ENCODE peak calls at places on chromosomes 6 and 20, in six cellular contexts. One of them, this sample, is unnamed.

GRCh38 chr20:44491635-44492395 is 16.1 kb downstream of the TTPAL start:
- DNase-seq in T1000: peak; percentile 49
- DNase-seq in upper lobe of right lung: no peak
- DNase-seq in fibroblast of lung: peak; percentile 69
- DNase-seq in kidney tubule cell: no peak
- DNase-seq in NCI-H774: no peak
- DNase-seq in this sample: no peak

GRCh38 chr6:24825130-24825630 is 26.5 kb upstream of the ARMH2 start:
- DNase-seq in fibroblast of lung: no peak
- DNase-seq in kidney tubule cell: no peak
- DNase-seq in upper lobe of right lung: no peak
- DNase-seq in T1000: no peak
- DNase-seq in NCI-H774: no peak
- DNase-seq in this sample: no peak

GRCh38 chr6:108737594-108738546 is 110.4 kb upstream of the ARMC2 start:
- DNase-seq in NCI-H774: no peak
- DNase-seq in fibroblast of lung: peak; percentile 91
- DNase-seq in kidney tubule cell: peak; percentile 94
- DNase-seq in upper lobe of right lung: no peak
- DNase-seq in T1000: peak; percentile 80
- DNase-seq in this sample: peak; percentile 90

GRCh38 chr20:35290887-35291417 is 1.3 kb downstream of the FAM83C start:
- DNase-seq in kidney tubule cell: no peak
- DNase-seq in fibroblast of lung: no peak
- DNase-seq in upper lobe of right lung: no peak
- DNase-seq in T1000: no peak
- DNase-seq in NCI-H774: no peak
- DNase-seq in this sample: no peak

GRCh38 chr6:81838031-81838430 is 85.5 kb upstream of the TENT5A start:
- DNase-seq in NCI-H774: no peak
- DNase-seq in fibroblast of lung: no peak
- DNase-seq in T1000: no peak
- DNase-seq in upper lobe of right lung: no peak
- DNase-seq in kidney tubule cell: peak; percentile 29
- DNase-seq in this sample: peak; percentile 20

GRCh38 chr6:163489584-163489983 is 75.1 kb downstream of the QKI start:
- DNase-seq in NCI-H774: no peak
- DNase-seq in kidney tubule cell: no peak
- DNase-seq in T1000: no peak
- DNase-seq in fibroblast of lung: peak; percentile 21
- DNase-seq in upper lobe of right lung: no peak
- DNase-seq in this sample: peak; percentile 75

GRCh38 chr20:57592263-57593092 is 27.7 kb downstream of the ZBP1 start:
- DNase-seq in T1000: no peak
- DNase-seq in fibroblast of lung: no peak
- DNase-seq in NCI-H774: no peak
- DNase-seq in upper lobe of right lung: no peak
- DNase-seq in kidney tubule cell: no peak
- DNase-seq in this sample: no peak

GRCh38 chr6:128046033-128046432 is 145.2 kb upstream of the THEMIS start:
- DNase-seq in T1000: no peak
- DNase-seq in upper lobe of right lung: no peak
- DNase-seq in fibroblast of lung: no peak
- DNase-seq in kidney tubule cell: no peak
- DNase-seq in NCI-H774: no peak
- DNase-seq in this sample: no peak

GRCh38 chr6:90098025-90098474 is 198.6 kb downstream of the BACH2 start:
- DNase-seq in upper lobe of right lung: no peak
- DNase-seq in kidney tubule cell: peak; percentile 75
- DNase-seq in NCI-H774: no peak
- DNase-seq in fibroblast of lung: peak; percentile 98
- DNase-seq in T1000: peak; percentile 30
- DNase-seq in this sample: peak; percentile 58

GRCh38 chr20:50992733-50993457 is 30.0 kb downstream of the KCNG1 start:
- DNase-seq in kidney tubule cell: peak; percentile 62
- DNase-seq in fibroblast of lung: peak; percentile 76
- DNase-seq in NCI-H774: peak; percentile 1
- DNase-seq in upper lobe of right lung: no peak
- DNase-seq in T1000: peak; percentile 88
- DNase-seq in this sample: peak; percentile 98

GRCh38 chr6:33915134-33915533 is 111.3 kb upstream of the MLN start:
- DNase-seq in T1000: no peak
- DNase-seq in kidney tubule cell: no peak
- DNase-seq in fibroblast of lung: no peak
- DNase-seq in upper lobe of right lung: no peak
- DNase-seq in NCI-H774: no peak
- DNase-seq in this sample: no peak

GRCh38 chr6:87654880-87655454 is 47.1 kb downstream of the AKIRIN2 start:
- DNase-seq in kidney tubule cell: no peak
- DNase-seq in T1000: no peak
- DNase-seq in upper lobe of right lung: no peak
- DNase-seq in fibroblast of lung: no peak
- DNase-seq in NCI-H774: no peak
- DNase-seq in this sample: no peak

GRCh38 chr6:158631678-158632537 is 12.6 kb downstream of the DYNLT1 start:
- DNase-seq in NCI-H774: no peak
- DNase-seq in kidney tubule cell: peak; percentile 89
- DNase-seq in upper lobe of right lung: peak; percentile 66
- DNase-seq in T1000: no peak
- DNase-seq in fibroblast of lung: peak; percentile 90
- DNase-seq in this sample: peak; percentile 48